ENCODE peak calls at places on chromosomes 13 and 19, in six cellular contexts. One of them, this sample, is unnamed.

GRCh38 chr19:33241091-33241529 is 15.5 kb upstream of the SLC7A10 start:
- DNase-seq in choroid plexus epithelial cell: no peak
- DNase-seq in sciatic nerve: no peak
- DNase-seq in ELF-1: no peak
- DNase-seq in stimulated activated CD4-positive, alpha-beta T cell treated with anti-CD3 and anti-CD28 coated beads, Interleukin-2, amount 100 ng/mL, for 24 hours: no peak
- DNase-seq in activated naive CD8-positive, alpha-beta T cell treated with anti-CD3 and anti-CD28 coated beads, Interleukin-2, amount 50 U/mL, for 24 hours: no peak
- DNase-seq in this sample: no peak

GRCh38 chr19:1057185-1057857 is 9.6 kb upstream of the ARHGAP45 start:
- DNase-seq in ELF-1: no peak
- DNase-seq in stimulated activated CD4-positive, alpha-beta T cell treated with anti-CD3 and anti-CD28 coated beads, Interleukin-2, amount 100 ng/mL, for 24 hours: no peak
- DNase-seq in activated naive CD8-positive, alpha-beta T cell treated with anti-CD3 and anti-CD28 coated beads, Interleukin-2, amount 50 U/mL, for 24 hours: no peak
- DNase-seq in choroid plexus epithelial cell: peak; percentile 70
- DNase-seq in sciatic nerve: no peak
- DNase-seq in this sample: no peak

GRCh38 chr19:52248256-52248655 is 21.1 kb upstream of the ZNF766 start:
- DNase-seq in stimulated activated CD4-positive, alpha-beta T cell treated with anti-CD3 and anti-CD28 coated beads, Interleukin-2, amount 100 ng/mL, for 24 hours: peak; percentile 64
- DNase-seq in ELF-1: peak; percentile 41
- DNase-seq in activated naive CD8-positive, alpha-beta T cell treated with anti-CD3 and anti-CD28 coated beads, Interleukin-2, amount 50 U/mL, for 24 hours: peak; percentile 64
- DNase-seq in sciatic nerve: peak; percentile 67
- DNase-seq in choroid plexus epithelial cell: peak; percentile 73
- DNase-seq in this sample: peak; percentile 6

GRCh38 chr19:4042064-4042730 is 24.5 kb downstream of the ZBTB7A start:
- DNase-seq in stimulated activated CD4-positive, alpha-beta T cell treated with anti-CD3 and anti-CD28 coated beads, Interleukin-2, amount 100 ng/mL, for 24 hours: no peak
- DNase-seq in sciatic nerve: no peak
- DNase-seq in choroid plexus epithelial cell: no peak
- DNase-seq in ELF-1: no peak
- DNase-seq in activated naive CD8-positive, alpha-beta T cell treated with anti-CD3 and anti-CD28 coated beads, Interleukin-2, amount 50 U/mL, for 24 hours: no peak
- DNase-seq in this sample: no peak

GRCh38 chr19:17073869-17074627 is 1.2 kb downstream of the HAUS8 start:
- DNase-seq in activated naive CD8-positive, alpha-beta T cell treated with anti-CD3 and anti-CD28 coated beads, Interleukin-2, amount 50 U/mL, for 24 hours: no peak
- DNase-seq in sciatic nerve: no peak
- DNase-seq in choroid plexus epithelial cell: no peak
- DNase-seq in ELF-1: peak; percentile 74
- DNase-seq in stimulated activated CD4-positive, alpha-beta T cell treated with anti-CD3 and anti-CD28 coated beads, Interleukin-2, amount 100 ng/mL, for 24 hours: no peak
- DNase-seq in this sample: no peak

GRCh38 chr19:32719611-32720059 is at the start of gene TDRD12:
- DNase-seq in sciatic nerve: no peak
- DNase-seq in stimulated activated CD4-positive, alpha-beta T cell treated with anti-CD3 and anti-CD28 coated beads, Interleukin-2, amount 100 ng/mL, for 24 hours: peak; percentile 15
- DNase-seq in activated naive CD8-positive, alpha-beta T cell treated with anti-CD3 and anti-CD28 coated beads, Interleukin-2, amount 50 U/mL, for 24 hours: peak; percentile 7
- DNase-seq in choroid plexus epithelial cell: peak; percentile 6
- DNase-seq in ELF-1: peak; percentile 27
- DNase-seq in this sample: no peak

GRCh38 chr13:83935566-83935965 is 53.3 kb upstream of the SLITRK1 start:
- DNase-seq in sciatic nerve: no peak
- DNase-seq in activated naive CD8-positive, alpha-beta T cell treated with anti-CD3 and anti-CD28 coated beads, Interleukin-2, amount 50 U/mL, for 24 hours: no peak
- DNase-seq in ELF-1: no peak
- DNase-seq in stimulated activated CD4-positive, alpha-beta T cell treated with anti-CD3 and anti-CD28 coated beads, Interleukin-2, amount 100 ng/mL, for 24 hours: no peak
- DNase-seq in choroid plexus epithelial cell: no peak
- DNase-seq in this sample: peak; percentile 26

GRCh38 chr19:2723747-2724146 is 2.6 kb upstream of the DIRAS1 start:
- DNase-seq in stimulated activated CD4-positive, alpha-beta T cell treated with anti-CD3 and anti-CD28 coated beads, Interleukin-2, amount 100 ng/mL, for 24 hours: no peak
- DNase-seq in choroid plexus epithelial cell: no peak
- DNase-seq in sciatic nerve: no peak
- DNase-seq in ELF-1: no peak
- DNase-seq in activated naive CD8-positive, alpha-beta T cell treated with anti-CD3 and anti-CD28 coated beads, Interleukin-2, amount 50 U/mL, for 24 hours: no peak
- DNase-seq in this sample: no peak

GRCh38 chr19:19460258-19460731 is 54.8 kb downstream of the GATAD2A start:
- DNase-seq in stimulated activated CD4-positive, alpha-beta T cell treated with anti-CD3 and anti-CD28 coated beads, Interleukin-2, amount 100 ng/mL, for 24 hours: peak; percentile 47
- DNase-seq in sciatic nerve: no peak
- DNase-seq in choroid plexus epithelial cell: no peak
- DNase-seq in activated naive CD8-positive, alpha-beta T cell treated with anti-CD3 and anti-CD28 coated beads, Interleukin-2, amount 50 U/mL, for 24 hours: peak; percentile 49
- DNase-seq in ELF-1: no peak
- DNase-seq in this sample: no peak

GRCh38 chr19:6260912-6261636 is 18.7 kb downstream of the MLLT1 start:
- DNase-seq in choroid plexus epithelial cell: peak; percentile 52
- DNase-seq in activated naive CD8-positive, alpha-beta T cell treated with anti-CD3 and anti-CD28 coated beads, Interleukin-2, amount 50 U/mL, for 24 hours: peak; percentile 47
- DNase-seq in ELF-1: peak; percentile 84
- DNase-seq in stimulated activated CD4-positive, alpha-beta T cell treated with anti-CD3 and anti-CD28 coated beads, Interleukin-2, amount 100 ng/mL, for 24 hours: peak; percentile 47
- DNase-seq in sciatic nerve: no peak
- DNase-seq in this sample: no peak

GRCh38 chr19:2589441-2589840 is 113.1 kb downstream of the GNG7 start:
- DNase-seq in choroid plexus epithelial cell: no peak
- DNase-seq in ELF-1: no peak
- DNase-seq in stimulated activated CD4-positive, alpha-beta T cell treated with anti-CD3 and anti-CD28 coated beads, Interleukin-2, amount 100 ng/mL, for 24 hours: no peak
- DNase-seq in activated naive CD8-positive, alpha-beta T cell treated with anti-CD3 and anti-CD28 coated beads, Interleukin-2, amount 50 U/mL, for 24 hours: no peak
- DNase-seq in sciatic nerve: peak; percentile 30
- DNase-seq in this sample: no peak

GRCh38 chr13:43905435-43906031 is 25.8 kb downstream of the LACC1 start:
- DNase-seq in choroid plexus epithelial cell: peak; percentile 86
- DNase-seq in sciatic nerve: no peak
- DNase-seq in activated naive CD8-positive, alpha-beta T cell treated with anti-CD3 and anti-CD28 coated beads, Interleukin-2, amount 50 U/mL, for 24 hours: no peak
- DNase-seq in stimulated activated CD4-positive, alpha-beta T cell treated with anti-CD3 and anti-CD28 coated beads, Interleukin-2, amount 100 ng/mL, for 24 hours: no peak
- DNase-seq in ELF-1: no peak
- DNase-seq in this sample: no peak

GRCh38 chr13:33312150-33312908 is 26.8 kb upstream of the STARD13 start:
- DNase-seq in activated naive CD8-positive, alpha-beta T cell treated with anti-CD3 and anti-CD28 coated beads, Interleukin-2, amount 50 U/mL, for 24 hours: no peak
- DNase-seq in choroid plexus epithelial cell: peak; percentile 71
- DNase-seq in ELF-1: no peak
- DNase-seq in stimulated activated CD4-positive, alpha-beta T cell treated with anti-CD3 and anti-CD28 coated beads, Interleukin-2, amount 100 ng/mL, for 24 hours: no peak
- DNase-seq in sciatic nerve: no peak
- DNase-seq in this sample: no peak

GRCh38 chr19:35449347-35450043 is 1.4 kb downstream of the FFAR2 start:
- DNase-seq in ELF-1: peak; percentile 20
- DNase-seq in activated naive CD8-positive, alpha-beta T cell treated with anti-CD3 and anti-CD28 coated beads, Interleukin-2, amount 50 U/mL, for 24 hours: no peak
- DNase-seq in sciatic nerve: no peak
- DNase-seq in choroid plexus epithelial cell: no peak
- DNase-seq in stimulated activated CD4-positive, alpha-beta T cell treated with anti-CD3 and anti-CD28 coated beads, Interleukin-2, amount 100 ng/mL, for 24 hours: no peak
- DNase-seq in this sample: no peak

GRCh38 chr19:330503-330902 is 14.1 kb downstream of the MIER2 start:
- DNase-seq in choroid plexus epithelial cell: no peak
- DNase-seq in activated naive CD8-positive, alpha-beta T cell treated with anti-CD3 and anti-CD28 coated beads, Interleukin-2, amount 50 U/mL, for 24 hours: no peak
- DNase-seq in sciatic nerve: no peak
- DNase-seq in ELF-1: no peak
- DNase-seq in stimulated activated CD4-positive, alpha-beta T cell treated with anti-CD3 and anti-CD28 coated beads, Interleukin-2, amount 100 ng/mL, for 24 hours: no peak
- DNase-seq in this sample: no peak

GRCh38 chr19:18862976-18863842 is 31.4 kb downstream of the UPF1 start:
- DNase-seq in sciatic nerve: peak; percentile 45
- DNase-seq in activated naive CD8-positive, alpha-beta T cell treated with anti-CD3 and anti-CD28 coated beads, Interleukin-2, amount 50 U/mL, for 24 hours: no peak
- DNase-seq in stimulated activated CD4-positive, alpha-beta T cell treated with anti-CD3 and anti-CD28 coated beads, Interleukin-2, amount 100 ng/mL, for 24 hours: no peak
- DNase-seq in ELF-1: no peak
- DNase-seq in choroid plexus epithelial cell: no peak
- DNase-seq in this sample: no peak